ENCODE peak calls at places on chromosomes 5 and 9, in six cellular contexts. W is H1, H is HepG2, U is K562, B is SK-N-SH, K is GM12878. T is an unnamed sample.

GRCh38 chr5:961002-961710 is 47.4 kb upstream of the NKD2 start:
- DNase-seq in W (no peak), H (no peak), U (no peak), B (peak), K (no peak), T (no peak)

GRCh38 chr5:108548684-108549596 is 167.0 kb upstream of the FBXL17 start:
- DNase-seq in W (no peak), H (no peak), U (peak), B (no peak), K (no peak), T (no peak)

GRCh38 chr5:17196686-17197085 is 20.7 kb upstream of the BASP1 start:
- DNase-seq in W (no peak), H (no peak), U (no peak), B (no peak), K (no peak), T (no peak)

GRCh38 chr9:87464110-87464991 is 33.3 kb upstream of the DAPK1 start:
- DNase-seq in W (no peak), H (no peak), U (no peak), B (no peak), K (peak), T (no peak)

GRCh38 chr5:131754363-131754762 is 42.5 kb downstream of the FNIP1 start:
- DNase-seq in W (no peak), H (no peak), U (no peak), B (no peak), K (no peak), T (no peak)

GRCh38 chr5:10630126-10630525 is 66.3 kb downstream of the ANKRD33B start:
- DNase-seq in W (no peak), H (no peak), U (no peak), B (no peak), K (no peak), T (no peak)

GRCh38 chr5:96297867-96298266 is 135.2 kb downstream of the PCSK1 start:
- DNase-seq in W (no peak), H (peak), U (no peak), B (no peak), K (no peak), T (peak)

GRCh38 chr9:78015242-78015641 is 16.4 kb downstream of the GNAQ start:
- DNase-seq in W (no peak), H (no peak), U (no peak), B (no peak), K (no peak), T (no peak)

GRCh38 chr5:137612576-137612975 is 113.5 kb upstream of the SPOCK1 start:
- DNase-seq in W (no peak), H (no peak), U (no peak), B (no peak), K (no peak), T (no peak)

GRCh38 chr9:136791466-136792276 is 527 bp downstream of the TMEM141 start:
- DNase-seq in W (no peak), H (peak), U (peak), B (peak), K (no peak), T (no peak)

GRCh38 chr5:170503970-170504525 is at the start of gene KCNIP1:
- DNase-seq in W (no peak), H (no peak), U (no peak), B (peak), K (no peak), T (no peak)

GRCh38 chr5:116486588-116486987 is 88.0 kb downstream of the SEMA6A start:
- DNase-seq in W (no peak), H (no peak), U (no peak), B (no peak), K (no peak), T (no peak)

GRCh38 chr9:111857555-111858211 is 38.9 kb upstream of the UGCG start:
- DNase-seq in W (no peak), H (no peak), U (no peak), B (no peak), K (no peak), T (no peak)

GRCh38 chr9:27276182-27277030 is 20.5 kb downstream of the EQTN start:
- DNase-seq in W (no peak), H (peak), U (peak), B (peak), K (no peak), T (peak)

GRCh38 chr9:16002816-16003215 is 450.0 kb downstream of the CCDC171 start:
- DNase-seq in W (no peak), H (no peak), U (no peak), B (no peak), K (no peak), T (no peak)

GRCh38 chr9:19201899-19202891 is 28.3 kb upstream of the DENND4C start:
- DNase-seq in W (no peak), H (peak), U (no peak), B (peak), K (no peak), T (no peak)

GRCh38 chr9:132942541-132943182 is 1.8 kb downstream of the TSC1 start:
- DNase-seq in W (no peak), H (no peak), U (no peak), B (no peak), K (no peak), T (no peak)

DNA sequence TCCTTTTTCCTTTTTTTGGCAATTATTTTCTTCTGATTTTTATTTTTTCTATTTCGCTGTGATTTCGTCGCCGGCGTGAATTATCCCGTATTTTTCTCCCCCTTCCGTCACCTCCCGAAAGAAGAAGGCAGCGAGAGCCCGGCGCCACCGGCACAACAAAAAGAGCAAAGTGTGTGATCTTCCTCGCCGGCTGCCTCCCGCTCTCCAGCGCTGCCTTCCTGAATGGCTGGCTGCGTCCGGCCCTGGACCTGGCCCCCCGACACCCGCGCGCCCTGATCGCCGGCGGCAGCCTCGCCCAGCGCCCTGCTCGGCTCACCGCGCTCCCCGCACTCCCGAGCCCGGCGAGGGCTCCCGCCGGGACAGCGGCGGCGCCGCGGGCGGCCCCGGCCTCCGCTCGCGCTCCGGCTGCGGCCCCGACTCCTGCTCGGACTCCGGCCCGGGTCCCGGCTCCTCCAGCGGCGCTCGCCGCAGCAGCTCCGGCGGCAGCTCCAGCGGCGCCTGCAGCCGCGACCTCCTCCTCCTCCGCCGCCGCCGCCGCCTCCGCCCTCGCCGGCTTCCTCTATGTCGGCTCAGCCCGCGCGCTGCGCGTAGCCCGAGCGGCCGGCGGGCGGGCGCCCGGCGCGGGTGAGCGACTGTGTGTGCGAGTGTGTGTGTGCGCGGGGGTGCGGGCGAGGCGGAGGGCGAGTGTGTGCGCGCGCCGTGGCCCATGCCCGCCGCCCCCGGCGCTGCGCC is 943 bp downstream of the NR2F1 start:
- DNase-seq in W (no peak), H (peak), U (no peak), B (peak), K (no peak), T (no peak)
- TF ChIP-seq GABPA in W (no peak), H (no peak), U (no peak), B (no peak), K (no peak), T (no peak)

DNA sequence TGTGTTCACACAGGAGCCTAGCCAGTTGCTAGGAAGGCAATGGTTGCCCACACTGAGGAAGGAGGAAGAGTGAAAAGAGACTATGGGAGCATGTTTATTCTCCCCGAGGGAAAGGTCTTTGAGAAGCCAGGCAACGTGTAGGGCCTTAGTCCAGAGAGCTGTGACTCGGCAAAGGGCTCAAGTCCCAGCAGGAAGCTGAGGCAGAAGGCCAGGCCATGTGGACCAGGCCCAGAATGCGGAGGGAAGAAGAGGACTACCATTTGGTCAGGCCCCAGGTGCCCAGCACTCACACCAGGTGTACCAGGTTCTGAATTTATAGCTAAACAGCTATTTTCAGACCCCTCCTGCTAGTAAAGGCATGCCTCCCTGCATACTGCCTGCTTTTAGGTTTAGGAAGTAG is 136.6 kb upstream of the DMAC1 start:
- DNase-seq in W (no peak), H (no peak), U (no peak), B (no peak), K (no peak), T (no peak)
- TF ChIP-seq GABPA in W (no peak), H (no peak), U (no peak), B (no peak), K (no peak), T (no peak)

GRCh38 chr5:179974946-179975712 is 67.4 kb upstream of the TBC1D9B start:
- DNase-seq in W (peak), H (peak), U (peak), B (peak), K (no peak), T (peak)
- TF ChIP-seq GABPA in W (no peak), H (no peak), U (no peak), B (no peak), K (no peak), T (no peak)

GRCh38 chr5:57456531-57457135 is 26.0 kb downstream of the ACTBL2 start:
- DNase-seq in W (no peak), H (no peak), U (no peak), B (peak), K (no peak), T (no peak)
- TF ChIP-seq GABPA in W (no peak), H (no peak), U (no peak), B (no peak), K (no peak), T (no peak)

GRCh38 chr5:59817536-59817935 is 76.0 kb downstream of the PDE4D start:
- DNase-seq in W (no peak), H (no peak), U (no peak), B (no peak), K (no peak), T (no peak)

GRCh38 chr5:59810041-59810440 is 83.5 kb downstream of the PDE4D start:
- DNase-seq in W (no peak), H (peak), U (peak), B (peak), K (no peak), T (no peak)

GRCh38 chr5:59816901-59817300 is 76.6 kb downstream of the PDE4D start:
- DNase-seq in W (no peak), H (no peak), U (no peak), B (no peak), K (no peak), T (no peak)

GRCh38 chr5:59814563-59814872 is 79.0 kb downstream of the PDE4D start:
- DNase-seq in W (no peak), H (no peak), U (no peak), B (peak), K (no peak), T (no peak)

GRCh38 chr5:59813761-59814562 is 79.6 kb downstream of the PDE4D start:
- DNase-seq in W (no peak), H (peak), U (peak), B (peak), K (no peak), T (peak)
- TF ChIP-seq GABPA in W (no peak), H (no peak), U (no peak), B (no peak), K (no peak), T (no peak)

GRCh38 chr5:7246312-7246711 is 149.6 kb upstream of the ADCY2 start:
- DNase-seq in W (no peak), H (no peak), U (no peak), B (no peak), K (no peak), T (no peak)
- TF ChIP-seq GABPA in W (no peak), H (no peak), U (no peak), B (no peak), K (no peak), T (no peak)